ENCODE peak calls at places on chromosomes 12 and 14, in six cellular contexts. One of them, this sample, is unnamed.

GRCh38 chr12:16555630-16556029 is 50.3 kb downstream of the LMO3 start:
- DNase-seq in stomach: no peak
- DNase-seq in coronary artery: no peak
- DNase-seq in PC-3: no peak
- DNase-seq in bronchial epithelial cell: peak; percentile 92
- DNase-seq in cardiac muscle cell: no peak
- DNase-seq in this sample: no peak

GRCh38 chr12:86711716-86712115 is 455.5 kb upstream of the MGAT4C start:
- DNase-seq in PC-3: peak; percentile 11
- DNase-seq in coronary artery: no peak
- DNase-seq in bronchial epithelial cell: no peak
- DNase-seq in cardiac muscle cell: no peak
- DNase-seq in stomach: no peak
- DNase-seq in this sample: no peak

GRCh38 chr12:111431772-111432171 is 26.0 kb downstream of the SH2B3 start:
- DNase-seq in bronchial epithelial cell: no peak
- DNase-seq in cardiac muscle cell: no peak
- DNase-seq in PC-3: no peak
- DNase-seq in stomach: no peak
- DNase-seq in coronary artery: no peak
- DNase-seq in this sample: no peak

GRCh38 chr12:51077930-51078329 is 5.5 kb downstream of the CSRNP2 start:
- DNase-seq in cardiac muscle cell: peak; percentile 6
- DNase-seq in PC-3: no peak
- DNase-seq in coronary artery: no peak
- DNase-seq in stomach: no peak
- DNase-seq in bronchial epithelial cell: no peak
- DNase-seq in this sample: no peak

GRCh38 chr12:121461048-121461447 is 61.1 kb downstream of the RNF34 start:
- DNase-seq in stomach: no peak
- DNase-seq in PC-3: no peak
- DNase-seq in coronary artery: no peak
- DNase-seq in cardiac muscle cell: no peak
- DNase-seq in bronchial epithelial cell: no peak
- DNase-seq in this sample: no peak

GRCh38 chr14:95498622-95499353 is 17.7 kb downstream of the SYNE3 start:
- DNase-seq in coronary artery: no peak
- DNase-seq in cardiac muscle cell: no peak
- DNase-seq in bronchial epithelial cell: no peak
- DNase-seq in PC-3: no peak
- DNase-seq in stomach: no peak
- DNase-seq in this sample: no peak

GRCh38 chr14:60510976-60511599 is 2.1 kb downstream of the SIX6 start:
- DNase-seq in bronchial epithelial cell: no peak
- DNase-seq in cardiac muscle cell: no peak
- DNase-seq in stomach: no peak
- DNase-seq in PC-3: no peak
- DNase-seq in coronary artery: no peak
- DNase-seq in this sample: no peak

GRCh38 chr12:87439990-87440827 is 589.0 kb downstream of the C12orf50 start:
- DNase-seq in coronary artery: no peak
- DNase-seq in stomach: peak; percentile 46
- DNase-seq in PC-3: peak; percentile 95
- DNase-seq in cardiac muscle cell: no peak
- DNase-seq in bronchial epithelial cell: peak; percentile 98
- DNase-seq in this sample: no peak

GRCh38 chr12:111180830-111181726 is 187.8 kb downstream of the PHETA1 start:
- DNase-seq in coronary artery: no peak
- DNase-seq in cardiac muscle cell: peak; percentile 40
- DNase-seq in stomach: peak; percentile 53
- DNase-seq in PC-3: no peak
- DNase-seq in bronchial epithelial cell: no peak
- DNase-seq in this sample: no peak

GRCh38 chr14:68785817-68786490 is 6.9 kb downstream of the ZFP36L1 start:
- DNase-seq in bronchial epithelial cell: peak; percentile 84
- DNase-seq in PC-3: peak; percentile 18
- DNase-seq in coronary artery: peak; percentile 74
- DNase-seq in stomach: peak; percentile 33
- DNase-seq in cardiac muscle cell: no peak
- DNase-seq in this sample: no peak

GRCh38 chr12:114789276-114789675 is 105.3 kb upstream of the TBX3 start:
- DNase-seq in cardiac muscle cell: no peak
- DNase-seq in coronary artery: no peak
- DNase-seq in bronchial epithelial cell: no peak
- DNase-seq in stomach: no peak
- DNase-seq in PC-3: no peak
- DNase-seq in this sample: no peak

GRCh38 chr12:127158385-127159061 is 1108.4 kb upstream of the TMEM132C start:
- DNase-seq in stomach: no peak
- DNase-seq in coronary artery: no peak
- DNase-seq in bronchial epithelial cell: no peak
- DNase-seq in PC-3: no peak
- DNase-seq in cardiac muscle cell: no peak
- DNase-seq in this sample: no peak

GRCh38 chr12:32151081-32151480 is 44.4 kb downstream of the BICD1 start:
- DNase-seq in coronary artery: no peak
- DNase-seq in bronchial epithelial cell: no peak
- DNase-seq in PC-3: no peak
- DNase-seq in cardiac muscle cell: no peak
- DNase-seq in stomach: no peak
- DNase-seq in this sample: no peak

GRCh38 chr12:4664111-4664510 is 15.2 kb downstream of the NDUFA9 start:
- DNase-seq in stomach: no peak
- DNase-seq in cardiac muscle cell: no peak
- DNase-seq in PC-3: peak; percentile 58
- DNase-seq in bronchial epithelial cell: peak; percentile 68
- DNase-seq in coronary artery: no peak
- DNase-seq in this sample: no peak

GRCh38 chr12:88553941-88554658 is 26.2 kb downstream of the KITLG start:
- DNase-seq in coronary artery: no peak
- DNase-seq in bronchial epithelial cell: peak; percentile 73
- DNase-seq in stomach: no peak
- DNase-seq in cardiac muscle cell: peak; percentile 23
- DNase-seq in PC-3: peak; percentile 92
- DNase-seq in this sample: no peak

GRCh38 chr14:64410084-64410774 is 22.1 kb downstream of the MTHFD1 start:
- DNase-seq in coronary artery: no peak
- DNase-seq in bronchial epithelial cell: peak; percentile 69
- DNase-seq in cardiac muscle cell: no peak
- DNase-seq in PC-3: peak; percentile 21
- DNase-seq in stomach: no peak
- DNase-seq in this sample: no peak

GRCh38 chr12:65540140-65540539 is 261.7 kb downstream of the MSRB3 start:
- DNase-seq in coronary artery: no peak
- DNase-seq in PC-3: no peak
- DNase-seq in bronchial epithelial cell: no peak
- DNase-seq in stomach: no peak
- DNase-seq in cardiac muscle cell: no peak
- DNase-seq in this sample: no peak

GRCh38 chr14:105205718-105206208 is 24.7 kb upstream of the NUDT14 start:
- DNase-seq in PC-3: no peak
- DNase-seq in stomach: peak; percentile 66
- DNase-seq in cardiac muscle cell: no peak
- DNase-seq in bronchial epithelial cell: no peak
- DNase-seq in coronary artery: no peak
- DNase-seq in this sample: no peak

GRCh38 chr14:65224799-65225198 is 122.5 kb upstream of the MAX start:
- DNase-seq in stomach: peak; percentile 76
- DNase-seq in PC-3: peak; percentile 29
- DNase-seq in bronchial epithelial cell: no peak
- DNase-seq in cardiac muscle cell: peak; percentile 9
- DNase-seq in coronary artery: no peak
- DNase-seq in this sample: no peak

GRCh38 chr12:107670999-107671643 is 14.5 kb upstream of the PWP1 start:
- DNase-seq in stomach: peak; percentile 37
- DNase-seq in cardiac muscle cell: peak; percentile 36
- DNase-seq in coronary artery: no peak
- DNase-seq in PC-3: peak; percentile 20
- DNase-seq in bronchial epithelial cell: peak; percentile 25
- DNase-seq in this sample: peak; percentile 19

GRCh38 chr12:110765144-110765543 is 22.5 kb upstream of the PPP1CC start:
- DNase-seq in cardiac muscle cell: no peak
- DNase-seq in bronchial epithelial cell: no peak
- DNase-seq in stomach: no peak
- DNase-seq in PC-3: no peak
- DNase-seq in coronary artery: no peak
- DNase-seq in this sample: no peak

GRCh38 chr12:124698211-124698997 is 131.0 kb upstream of the NCOR2 start:
- DNase-seq in bronchial epithelial cell: no peak
- DNase-seq in PC-3: no peak
- DNase-seq in stomach: peak; percentile 56
- DNase-seq in coronary artery: no peak
- DNase-seq in cardiac muscle cell: no peak
- DNase-seq in this sample: no peak

GRCh38 chr14:41230683-41231082 is 376.0 kb upstream of the LRFN5 start:
- DNase-seq in stomach: no peak
- DNase-seq in cardiac muscle cell: no peak
- DNase-seq in PC-3: no peak
- DNase-seq in bronchial epithelial cell: no peak
- DNase-seq in coronary artery: no peak
- DNase-seq in this sample: no peak

GRCh38 chr12:48813464-48814312 is 4.6 kb upstream of the CACNB3 start:
- DNase-seq in bronchial epithelial cell: no peak
- DNase-seq in stomach: no peak
- DNase-seq in coronary artery: no peak
- DNase-seq in PC-3: no peak
- DNase-seq in cardiac muscle cell: no peak
- DNase-seq in this sample: no peak

GRCh38 chr14:66395300-66395699 is 90.9 kb upstream of the CCDC196 start:
- DNase-seq in PC-3: peak; percentile 16
- DNase-seq in stomach: no peak
- DNase-seq in coronary artery: no peak
- DNase-seq in bronchial epithelial cell: peak; percentile 40
- DNase-seq in cardiac muscle cell: no peak
- DNase-seq in this sample: no peak

DNA sequence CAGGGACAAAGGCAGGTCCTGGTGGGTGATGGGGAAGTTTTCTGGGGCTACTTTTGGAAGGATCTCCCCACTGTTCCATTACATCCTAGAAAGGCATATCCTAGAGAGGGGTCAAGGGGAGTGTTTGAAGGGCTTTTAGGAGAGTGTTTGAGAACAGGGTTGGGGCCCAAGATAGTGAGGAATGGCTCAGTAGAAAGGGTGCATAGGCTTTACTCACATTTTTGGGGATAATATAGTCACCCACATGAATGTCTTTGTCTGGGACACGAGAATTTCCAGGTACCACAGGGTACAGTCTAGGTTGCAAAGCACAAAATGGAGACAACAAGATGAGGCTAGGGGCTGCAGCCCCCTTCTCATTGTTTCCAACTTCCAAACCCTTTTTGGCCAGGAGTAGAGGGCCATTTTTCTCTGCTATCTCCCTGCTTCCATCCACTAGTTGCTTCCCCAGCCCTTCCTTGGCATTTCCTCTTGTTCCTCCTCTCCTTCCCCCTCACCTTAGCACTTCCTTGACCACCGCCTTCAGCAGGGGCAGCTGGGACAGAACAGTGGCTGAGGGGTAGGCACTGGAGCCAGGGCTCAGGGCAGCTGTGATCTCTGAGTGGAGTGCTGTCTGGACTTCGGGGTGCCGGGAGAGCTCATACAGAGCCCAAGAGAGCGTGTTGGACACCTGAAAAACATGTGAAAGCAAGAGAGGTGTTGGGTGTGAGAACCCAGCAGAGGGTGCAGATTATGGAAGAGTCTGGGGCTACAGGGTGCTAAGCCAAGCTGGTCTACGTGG is 2.8 kb downstream of the CYP27B1 start:
- DNase-seq in cardiac muscle cell: no peak
- DNase-seq in PC-3: no peak
- DNase-seq in stomach: no peak
- DNase-seq in bronchial epithelial cell: no peak
- DNase-seq in coronary artery: no peak
- DNase-seq in this sample: no peak
- H3K4me3 ChIP-seq in cardiac muscle cell: no peak overlapping the region
- H3K4me3 ChIP-seq in PC-3: peak overlapping the region; percentile 79
- H3K4me3 ChIP-seq in stomach: peak overlapping the region; percentile 42
- H3K4me3 ChIP-seq in bronchial epithelial cell: no peak overlapping the region
- H3K4me3 ChIP-seq in coronary artery: no peak overlapping the region
- H3K4me3 ChIP-seq in this sample: no peak overlapping the region

GRCh38 chr14:50340045-50340444 is 27.9 kb downstream of the DMAC2L start:
- DNase-seq in PC-3: no peak
- DNase-seq in bronchial epithelial cell: no peak
- DNase-seq in stomach: no peak
- DNase-seq in coronary artery: no peak
- DNase-seq in cardiac muscle cell: no peak
- DNase-seq in this sample: no peak

GRCh38 chr14:50344116-50344775 is 32.1 kb downstream of the DMAC2L start:
- DNase-seq in cardiac muscle cell: no peak
- DNase-seq in stomach: no peak
- DNase-seq in coronary artery: no peak
- DNase-seq in PC-3: no peak
- DNase-seq in bronchial epithelial cell: peak; percentile 76
- DNase-seq in this sample: no peak

GRCh38 chr14:50340945-50341344 is 28.8 kb downstream of the DMAC2L start:
- DNase-seq in PC-3: no peak
- DNase-seq in stomach: no peak
- DNase-seq in bronchial epithelial cell: no peak
- DNase-seq in coronary artery: no peak
- DNase-seq in cardiac muscle cell: no peak
- DNase-seq in this sample: peak; percentile 53

GRCh38 chr14:50343424-50343823 is 31.3 kb downstream of the DMAC2L start:
- DNase-seq in PC-3: no peak
- DNase-seq in bronchial epithelial cell: no peak
- DNase-seq in coronary artery: no peak
- DNase-seq in cardiac muscle cell: no peak
- DNase-seq in stomach: no peak
- DNase-seq in this sample: no peak

GRCh38 chr14:50342211-50343080 is 30.3 kb downstream of the DMAC2L start:
- DNase-seq in PC-3: peak; percentile 86
- DNase-seq in stomach: no peak
- DNase-seq in coronary artery: no peak
- DNase-seq in cardiac muscle cell: peak; percentile 43
- DNase-seq in bronchial epithelial cell: peak; percentile 40
- DNase-seq in this sample: peak; percentile 86
- TF ChIP-seq CTCF in PC-3: peak; percentile 72
- TF ChIP-seq CTCF in stomach: no peak
- TF ChIP-seq CTCF in coronary artery: no peak
- TF ChIP-seq CTCF in cardiac muscle cell: peak; percentile 26
- TF ChIP-seq CTCF in bronchial epithelial cell: peak; percentile 30
- TF ChIP-seq CTCF in this sample: peak; percentile 84

GRCh38 chr14:38089123-38089522 is 118.6 kb upstream of the SSTR1 start:
- DNase-seq in bronchial epithelial cell: no peak
- DNase-seq in PC-3: no peak
- DNase-seq in stomach: no peak
- DNase-seq in coronary artery: no peak
- DNase-seq in cardiac muscle cell: no peak
- DNase-seq in this sample: no peak
- H3K4me3 ChIP-seq in bronchial epithelial cell: no peak overlapping the region
- H3K4me3 ChIP-seq in PC-3: peak overlapping the region; percentile 55
- H3K4me3 ChIP-seq in stomach: peak overlapping the region; percentile 20
- H3K4me3 ChIP-seq in coronary artery: no peak overlapping the region
- H3K4me3 ChIP-seq in cardiac muscle cell: no peak overlapping the region
- H3K4me3 ChIP-seq in this sample: no peak overlapping the region

DNA sequence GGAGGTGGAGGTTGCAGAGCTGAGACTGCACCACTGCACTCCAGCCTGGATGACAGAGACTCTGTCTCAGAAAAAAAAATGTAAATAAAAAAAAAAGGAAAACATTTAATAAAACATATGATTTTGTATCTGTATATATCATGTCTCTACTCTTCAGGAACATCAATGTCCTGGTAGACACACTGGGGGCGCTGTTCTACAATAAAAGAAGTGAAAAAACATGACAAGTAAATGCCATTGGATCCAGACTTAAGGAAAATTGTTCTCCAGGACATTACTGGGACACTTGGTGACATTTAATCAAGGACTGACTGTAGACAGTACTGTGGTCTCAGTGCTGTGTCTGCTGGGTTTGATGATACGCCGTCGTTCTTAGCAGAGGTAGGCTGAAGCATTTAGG is 15.5 kb upstream of the KLC1 start:
- DNase-seq in coronary artery: no peak
- DNase-seq in stomach: no peak
- DNase-seq in bronchial epithelial cell: no peak
- DNase-seq in cardiac muscle cell: no peak
- DNase-seq in PC-3: no peak
- DNase-seq in this sample: no peak
- TF ChIP-seq CTCF in coronary artery: no peak
- TF ChIP-seq CTCF in stomach: no peak
- TF ChIP-seq CTCF in bronchial epithelial cell: no peak
- TF ChIP-seq CTCF in cardiac muscle cell: no peak
- TF ChIP-seq CTCF in PC-3: no peak
- TF ChIP-seq CTCF in this sample: no peak

This sample was measured in WERI-Rb-1.